ENCODE peak calls at places on chromosomes 3 and 15, in six cellular contexts. D is activated CD4-positive, alpha-beta T cell treated with anti-CD3 and anti-CD28 coated beads, Interleukin-2, amount 50 U/mL, for 24 hours; P is H1; L is foreskin fibroblast; Y is upper lobe of right lung; H is transverse colon. N is an unnamed sample.

GRCh38 chr15:20280933-20281463 is 260.6 kb downstream of the GOLGA6L6 start:
- DNase-seq in D (no peak), P (no peak), L (no peak), Y (no peak), H (no peak), N (no peak)

GRCh38 chr3:18703798-18704197 is 278.7 kb upstream of the SATB1 start:
- DNase-seq in D (no peak), P (no peak), L (no peak), Y (no peak), H (no peak), N (no peak)

GRCh38 chr3:26920579-26920978 is 298.0 kb downstream of the LRRC3B start:
- DNase-seq in D (no peak), P (no peak), L (no peak), Y (no peak), H (no peak), N (no peak)

GRCh38 chr15:63243101-63243500 is 34.3 kb upstream of the APH1B start:
- DNase-seq in D (no peak), P (no peak), L (peak), Y (no peak), H (no peak), N (no peak)

GRCh38 chr3:16373270-16373785 is 108.3 kb downstream of the OXNAD1 start:
- DNase-seq in D (no peak), P (no peak), L (no peak), Y (no peak), H (no peak), N (no peak)

GRCh38 chr15:25947336-25948080 is 84.4 kb upstream of the ATP10A start:
- DNase-seq in D (no peak), P (peak), L (no peak), Y (no peak), H (no peak), N (no peak)

GRCh38 chr3:114155370-114155821 is 23.5 kb downstream of the DRD3 start:
- DNase-seq in D (no peak), P (peak), L (peak), Y (no peak), H (peak), N (peak)

GRCh38 chr3:159032311-159032710 is 230.5 kb downstream of the MFSD1 start:
- DNase-seq in D (no peak), P (no peak), L (peak), Y (no peak), H (no peak), N (no peak)

GRCh38 chr3:157195965-157196364 is 36.0 kb upstream of the CCNL1 start:
- DNase-seq in D (no peak), P (no peak), L (no peak), Y (no peak), H (no peak), N (no peak)

GRCh38 chr15:34820110-34820509 is 24.8 kb upstream of the ACTC1 start:
- DNase-seq in D (no peak), P (no peak), L (no peak), Y (no peak), H (no peak), N (no peak)

GRCh38 chr3:32288819-32289218 is 50.3 kb downstream of the CMTM8 start:
- DNase-seq in D (no peak), P (no peak), L (no peak), Y (no peak), H (no peak), N (no peak)

GRCh38 chr15:75145027-75145841 is 56.4 kb upstream of the C15orf39 start:
- DNase-seq in D (no peak), P (no peak), L (no peak), Y (no peak), H (no peak), N (no peak)

GRCh38 chr15:41559489-41560177 is 621 bp downstream of the TYRO3 start:
- DNase-seq in D (no peak), P (peak), L (no peak), Y (no peak), H (no peak), N (peak)

GRCh38 chr3:127652246-127652995 is 20.3 kb upstream of the ABTB1 start:
- DNase-seq in D (no peak), P (peak), L (no peak), Y (peak), H (peak), N (no peak)

GRCh38 chr3:128307029-128307633 is 153.8 kb downstream of the EEFSEC start:
- DNase-seq in D (no peak), P (peak), L (no peak), Y (no peak), H (no peak), N (peak)

GRCh38 chr3:24551626-24552025 is 57.0 kb upstream of the THRB start:
- DNase-seq in D (no peak), P (no peak), L (no peak), Y (no peak), H (no peak), N (no peak)

GRCh38 chr3:133459400-133459799 is 59.5 kb downstream of the BFSP2 start:
- DNase-seq in D (no peak), P (no peak), L (no peak), Y (no peak), H (peak), N (no peak)

GRCh38 chr3:13077431-13078157 is 4.4 kb upstream of the IQSEC1 start:
- DNase-seq in D (no peak), P (no peak), L (no peak), Y (no peak), H (no peak), N (no peak)

GRCh38 chr15:66269326-66270090 is 16.0 kb upstream of the MEGF11 start:
- DNase-seq in D (no peak), P (no peak), L (peak), Y (no peak), H (peak), N (peak)

GRCh38 chr15:41940441-41940857 is 31.9 kb downstream of the EHD4 start:
- DNase-seq in D (peak), P (no peak), L (peak), Y (no peak), H (no peak), N (no peak)